ENCODE peak calls at places on chromosomes 2 and 18, in seven cellular contexts. One of them, this sample, is unnamed.

GRCh38 chr18:12336887-12337286 is 28.8 kb downstream of the TUBB6 start:
- DNase-seq in trophoblast cell: no peak
- DNase-seq in mesendoderm: peak
- DNase-seq in neuronal stem cell: no peak
- DNase-seq in H9: no peak
- DNase-seq in H1: no peak
- DNase-seq in IMR-90: peak
- DNase-seq in this sample: peak

GRCh38 chr18:477565-477964 is 22.9 kb downstream of the COLEC12 start:
- DNase-seq in IMR-90: no peak
- DNase-seq in neuronal stem cell: no peak
- DNase-seq in mesendoderm: peak
- DNase-seq in H9: peak
- DNase-seq in H1: no peak
- DNase-seq in trophoblast cell: no peak
- DNase-seq in this sample: no peak

GRCh38 chr2:31078579-31079105 is 59.6 kb downstream of the GALNT14 start:
- DNase-seq in neuronal stem cell: no peak
- DNase-seq in H1: peak
- DNase-seq in IMR-90: no peak
- DNase-seq in trophoblast cell: no peak
- DNase-seq in mesendoderm: no peak
- DNase-seq in H9: no peak
- DNase-seq in this sample: no peak

GRCh38 chr18:3454365-3455089 is 4.6 kb downstream of the TGIF1 start:
- DNase-seq in trophoblast cell: peak
- DNase-seq in IMR-90: peak
- DNase-seq in H1: no peak
- DNase-seq in mesendoderm: peak
- DNase-seq in neuronal stem cell: peak
- DNase-seq in H9: peak
- DNase-seq in this sample: peak

GRCh38 chr18:64165906-64166305 is 17.0 kb upstream of the LINC00305 start:
- DNase-seq in neuronal stem cell: no peak
- DNase-seq in mesendoderm: peak
- DNase-seq in trophoblast cell: no peak
- DNase-seq in H9: no peak
- DNase-seq in IMR-90: no peak
- DNase-seq in H1: no peak
- DNase-seq in this sample: peak

GRCh38 chr2:241256168-241256545 is 59.3 kb downstream of the HDLBP start:
- DNase-seq in IMR-90: no peak
- DNase-seq in neuronal stem cell: no peak
- DNase-seq in mesendoderm: no peak
- DNase-seq in H1: no peak
- DNase-seq in trophoblast cell: no peak
- DNase-seq in H9: peak
- DNase-seq in this sample: no peak

GRCh38 chr2:33494155-33494779 is 17.8 kb downstream of the RASGRP3 start:
- DNase-seq in IMR-90: peak
- DNase-seq in mesendoderm: no peak
- DNase-seq in trophoblast cell: no peak
- DNase-seq in H1: no peak
- DNase-seq in H9: no peak
- DNase-seq in neuronal stem cell: no peak
- DNase-seq in this sample: peak

GRCh38 chr2:25076749-25077148 is 34.9 kb downstream of the EFR3B start:
- DNase-seq in mesendoderm: no peak
- DNase-seq in H9: no peak
- DNase-seq in H1: no peak
- DNase-seq in IMR-90: no peak
- DNase-seq in neuronal stem cell: no peak
- DNase-seq in trophoblast cell: no peak
- DNase-seq in this sample: peak

GRCh38 chr18:59921384-59921891 is 21.6 kb downstream of the PMAIP1 start:
- DNase-seq in H1: no peak
- DNase-seq in trophoblast cell: no peak
- DNase-seq in IMR-90: no peak
- DNase-seq in mesendoderm: no peak
- DNase-seq in H9: no peak
- DNase-seq in neuronal stem cell: no peak
- DNase-seq in this sample: no peak

GRCh38 chr2:198314559-198315153 is 510.3 kb downstream of the PLCL1 start:
- DNase-seq in H1: no peak
- DNase-seq in trophoblast cell: no peak
- DNase-seq in IMR-90: peak
- DNase-seq in mesendoderm: peak
- DNase-seq in H9: no peak
- DNase-seq in neuronal stem cell: peak
- DNase-seq in this sample: peak

GRCh38 chr2:160737247-160737646 is 243.6 kb upstream of the RBMS1 start:
- DNase-seq in IMR-90: no peak
- DNase-seq in H9: no peak
- DNase-seq in H1: no peak
- DNase-seq in trophoblast cell: no peak
- DNase-seq in neuronal stem cell: no peak
- DNase-seq in mesendoderm: no peak
- DNase-seq in this sample: no peak

GRCh38 chr18:13522861-13523660 is 203.3 kb downstream of the FAM210A start:
- DNase-seq in mesendoderm: no peak
- DNase-seq in IMR-90: no peak
- DNase-seq in H1: no peak
- DNase-seq in H9: no peak
- DNase-seq in neuronal stem cell: no peak
- DNase-seq in trophoblast cell: no peak
- DNase-seq in this sample: no peak

GRCh38 chr2:26605969-26606846 is 35.0 kb downstream of the CIB4 start:
- DNase-seq in neuronal stem cell: no peak
- DNase-seq in mesendoderm: peak
- DNase-seq in H1: peak
- DNase-seq in IMR-90: no peak
- DNase-seq in H9: peak
- DNase-seq in trophoblast cell: no peak
- DNase-seq in this sample: no peak

GRCh38 chr2:49224426-49225010 is 70.2 kb upstream of the FSHR start:
- DNase-seq in neuronal stem cell: no peak
- DNase-seq in H1: no peak
- DNase-seq in H9: no peak
- DNase-seq in trophoblast cell: no peak
- DNase-seq in mesendoderm: no peak
- DNase-seq in IMR-90: no peak
- DNase-seq in this sample: no peak

GRCh38 chr2:29966256-29966655 is 44.9 kb upstream of the ALK start:
- DNase-seq in trophoblast cell: no peak
- DNase-seq in H9: no peak
- DNase-seq in mesendoderm: no peak
- DNase-seq in IMR-90: no peak
- DNase-seq in H1: no peak
- DNase-seq in neuronal stem cell: no peak
- DNase-seq in this sample: no peak

GRCh38 chr2:151632993-151633592 is 101.2 kb downstream of the NEB start:
- DNase-seq in mesendoderm: peak
- DNase-seq in trophoblast cell: no peak
- DNase-seq in H9: no peak
- DNase-seq in IMR-90: peak
- DNase-seq in H1: no peak
- DNase-seq in neuronal stem cell: no peak
- DNase-seq in this sample: peak

GRCh38 chr2:212956665-212957064 is 194.7 kb downstream of the IKZF2 start:
- DNase-seq in IMR-90: no peak
- DNase-seq in H1: no peak
- DNase-seq in neuronal stem cell: no peak
- DNase-seq in mesendoderm: no peak
- DNase-seq in H9: no peak
- DNase-seq in trophoblast cell: peak
- DNase-seq in this sample: no peak

GRCh38 chr2:24456610-24457556 is 34.2 kb upstream of the NCOA1 start:
- DNase-seq in trophoblast cell: peak
- DNase-seq in IMR-90: peak
- DNase-seq in mesendoderm: peak
- DNase-seq in H1: no peak
- DNase-seq in H9: no peak
- DNase-seq in neuronal stem cell: no peak
- DNase-seq in this sample: peak

GRCh38 chr2:71705171-71705960 is 252.0 kb downstream of the DYSF start:
- DNase-seq in IMR-90: no peak
- DNase-seq in mesendoderm: no peak
- DNase-seq in H1: no peak
- DNase-seq in neuronal stem cell: no peak
- DNase-seq in H9: no peak
- DNase-seq in trophoblast cell: no peak
- DNase-seq in this sample: no peak

GRCh38 chr2:22867921-22868320 is 517.1 kb upstream of the KLHL29 start:
- DNase-seq in trophoblast cell: no peak
- DNase-seq in H9: no peak
- DNase-seq in neuronal stem cell: no peak
- DNase-seq in H1: no peak
- DNase-seq in mesendoderm: no peak
- DNase-seq in IMR-90: no peak
- DNase-seq in this sample: no peak

GRCh38 chr18:52341617-52342381 is 1.8 kb downstream of the DCC start:
- DNase-seq in mesendoderm: peak
- DNase-seq in H9: peak
- DNase-seq in IMR-90: no peak
- DNase-seq in neuronal stem cell: peak
- DNase-seq in H1: peak
- DNase-seq in trophoblast cell: no peak
- DNase-seq in this sample: peak

GRCh38 chr2:11553661-11554429 is 20.0 kb downstream of the GREB1 start:
- DNase-seq in trophoblast cell: no peak
- DNase-seq in neuronal stem cell: no peak
- DNase-seq in H9: no peak
- DNase-seq in H1: no peak
- DNase-seq in mesendoderm: no peak
- DNase-seq in IMR-90: peak
- DNase-seq in this sample: peak

GRCh38 chr2:38465789-38466127 is 88.7 kb upstream of the ATL2 start:
- DNase-seq in H9: peak
- DNase-seq in neuronal stem cell: no peak
- DNase-seq in H1: peak
- DNase-seq in mesendoderm: peak
- DNase-seq in trophoblast cell: no peak
- DNase-seq in IMR-90: peak
- DNase-seq in this sample: peak

DNA sequence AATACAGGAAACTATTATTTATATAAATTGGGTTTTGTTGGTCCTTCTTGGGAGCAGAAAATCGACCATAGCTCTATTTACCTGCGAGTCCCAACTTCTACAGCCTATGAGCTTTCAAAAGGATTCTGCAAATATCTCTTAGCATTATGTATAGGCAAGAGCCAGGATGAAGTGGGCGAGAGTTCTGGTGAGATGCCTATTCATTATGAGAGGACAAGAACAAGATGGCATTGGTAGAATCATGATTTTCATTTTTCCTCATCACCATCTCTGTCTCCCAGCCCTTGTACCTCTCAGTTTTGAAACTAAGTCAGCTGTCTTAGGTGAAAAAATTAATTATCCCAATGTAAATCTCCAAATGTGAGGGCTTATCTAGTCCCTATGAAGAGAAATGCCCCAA is 25.0 kb downstream of the WIPF1 start:
- DNase-seq in IMR-90: no peak
- DNase-seq in H9: no peak
- DNase-seq in trophoblast cell: no peak
- DNase-seq in neuronal stem cell: no peak
- DNase-seq in mesendoderm: no peak
- DNase-seq in H1: no peak
- DNase-seq in this sample: no peak
- H3K18ac ChIP-seq in IMR-90: no peak
- H3K18ac ChIP-seq in H9: no peak
- H3K18ac ChIP-seq in trophoblast cell: no peak
- H3K18ac ChIP-seq in neuronal stem cell: no peak
- H3K18ac ChIP-seq in mesendoderm: no peak
- H3K18ac ChIP-seq in H1: no peak
- H3K18ac ChIP-seq in this sample: no peak

GRCh38 chr2:105385703-105386540 is 12.9 kb downstream of the FHL2 start:
- DNase-seq in H1: no peak
- DNase-seq in H9: no peak
- DNase-seq in trophoblast cell: no peak
- DNase-seq in neuronal stem cell: no peak
- DNase-seq in mesendoderm: no peak
- DNase-seq in IMR-90: no peak
- DNase-seq in this sample: no peak
- H2AK5ac ChIP-seq in H1: no peak
- H2AK5ac ChIP-seq in H9: no peak
- H2AK5ac ChIP-seq in trophoblast cell: no peak
- H2AK5ac ChIP-seq in neuronal stem cell: no peak
- H2AK5ac ChIP-seq in mesendoderm: no peak
- H2AK5ac ChIP-seq in IMR-90: peak
- H2AK5ac ChIP-seq in this sample: peak

GRCh38 chr2:98509542-98510321 is 65.1 kb downstream of the INPP4A start:
- DNase-seq in IMR-90: no peak
- DNase-seq in trophoblast cell: no peak
- DNase-seq in mesendoderm: no peak
- DNase-seq in H1: no peak
- DNase-seq in neuronal stem cell: no peak
- DNase-seq in H9: no peak
- DNase-seq in this sample: no peak
- H3K18ac ChIP-seq in IMR-90: no peak
- H3K18ac ChIP-seq in trophoblast cell: no peak
- H3K18ac ChIP-seq in mesendoderm: no peak
- H3K18ac ChIP-seq in H1: no peak
- H3K18ac ChIP-seq in neuronal stem cell: no peak
- H3K18ac ChIP-seq in H9: no peak
- H3K18ac ChIP-seq in this sample: no peak

GRCh38 chr2:117956036-117956791 is 57.7 kb downstream of the CCDC93 start:
- DNase-seq in IMR-90: peak
- DNase-seq in H1: no peak
- DNase-seq in mesendoderm: peak
- DNase-seq in trophoblast cell: no peak
- DNase-seq in H9: no peak
- DNase-seq in neuronal stem cell: no peak
- DNase-seq in this sample: peak

GRCh38 chr2:117949800-117950199 is 64.1 kb downstream of the CCDC93 start:
- DNase-seq in IMR-90: no peak
- DNase-seq in H1: no peak
- DNase-seq in mesendoderm: no peak
- DNase-seq in H9: no peak
- DNase-seq in trophoblast cell: no peak
- DNase-seq in neuronal stem cell: no peak
- DNase-seq in this sample: no peak

GRCh38 chr2:117957616-117958015 is 56.3 kb downstream of the CCDC93 start:
- DNase-seq in H1: no peak
- DNase-seq in H9: no peak
- DNase-seq in trophoblast cell: no peak
- DNase-seq in IMR-90: no peak
- DNase-seq in mesendoderm: no peak
- DNase-seq in neuronal stem cell: no peak
- DNase-seq in this sample: no peak

GRCh38 chr2:117948585-117948984 is 65.3 kb downstream of the CCDC93 start:
- DNase-seq in H1: no peak
- DNase-seq in mesendoderm: no peak
- DNase-seq in IMR-90: no peak
- DNase-seq in neuronal stem cell: peak
- DNase-seq in H9: no peak
- DNase-seq in trophoblast cell: no peak
- DNase-seq in this sample: no peak

DNA sequence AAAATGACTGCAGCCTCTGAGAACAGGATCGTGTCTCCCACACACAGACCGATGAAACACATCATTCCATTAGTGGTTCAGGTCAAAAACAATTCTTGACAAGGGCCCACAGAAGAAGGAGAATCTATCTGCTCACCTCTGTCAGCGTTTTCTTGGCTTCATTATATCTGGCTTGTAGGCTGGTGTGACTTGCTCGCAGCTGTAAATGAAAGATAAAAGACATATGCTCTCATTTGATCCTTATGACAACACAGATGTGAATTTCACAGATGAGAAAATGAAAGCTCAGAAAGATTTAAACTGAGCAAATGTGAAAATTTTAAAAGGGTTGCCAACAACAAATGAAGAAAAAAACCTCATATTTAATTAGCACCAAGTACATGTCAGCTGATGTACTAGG is 61.6 kb downstream of the CCDC93 start:
- DNase-seq in H9: no peak
- DNase-seq in trophoblast cell: no peak
- DNase-seq in H1: no peak
- DNase-seq in mesendoderm: no peak
- DNase-seq in neuronal stem cell: no peak
- DNase-seq in IMR-90: no peak
- DNase-seq in this sample: no peak
- H2AK5ac ChIP-seq in H9: no peak
- H2AK5ac ChIP-seq in trophoblast cell: no peak
- H2AK5ac ChIP-seq in H1: no peak
- H2AK5ac ChIP-seq in mesendoderm: no peak
- H2AK5ac ChIP-seq in neuronal stem cell: no peak
- H2AK5ac ChIP-seq in IMR-90: no peak
- H2AK5ac ChIP-seq in this sample: no peak

This sample was measured in mesenchymal stem cell.